ENCODE peak calls at places on chromosomes 5 and 9, in four cellular contexts. One of them, this sample, is unnamed.
A peak's percentile ranks its signal among the peaks of the same experiment; 100 is the strongest.

GRCh38 chr5:65588694-65589093 is 25.6 kb downstream of the PPWD1 start:
- DNase-seq in AG09309: no peak
- DNase-seq in OCI-M1: no peak
- DNase-seq in stimulated activated CD8-positive, alpha-beta memory T cell treated with anti-CD3 and anti-CD28 coated beads, Interleukin-15, amount 100 ng/mL, for 24 hours: no peak
- DNase-seq in this sample: no peak

GRCh38 chr5:78530342-78531096 is 118.1 kb downstream of the LHFPL2 start:
- DNase-seq in OCI-M1: peak; percentile 60
- DNase-seq in AG09309: peak; percentile 91
- DNase-seq in stimulated activated CD8-positive, alpha-beta memory T cell treated with anti-CD3 and anti-CD28 coated beads, Interleukin-15, amount 100 ng/mL, for 24 hours: no peak
- DNase-seq in this sample: peak; percentile 72

GRCh38 chr5:115415143-115415491 is 118.7 kb upstream of the CCDC112 start:
- DNase-seq in OCI-M1: peak; percentile 3
- DNase-seq in AG09309: no peak
- DNase-seq in stimulated activated CD8-positive, alpha-beta memory T cell treated with anti-CD3 and anti-CD28 coated beads, Interleukin-15, amount 100 ng/mL, for 24 hours: no peak
- DNase-seq in this sample: no peak

GRCh38 chr9:136629879-136630661 is 32.6 kb upstream of the EGFL7 start:
- DNase-seq in stimulated activated CD8-positive, alpha-beta memory T cell treated with anti-CD3 and anti-CD28 coated beads, Interleukin-15, amount 100 ng/mL, for 24 hours: peak; percentile 22
- DNase-seq in OCI-M1: peak; percentile 48
- DNase-seq in AG09309: no peak
- DNase-seq in this sample: no peak

GRCh38 chr5:135310328-135310989 is 88.6 kb downstream of the MACROH2A1 start:
- DNase-seq in stimulated activated CD8-positive, alpha-beta memory T cell treated with anti-CD3 and anti-CD28 coated beads, Interleukin-15, amount 100 ng/mL, for 24 hours: no peak
- DNase-seq in AG09309: peak; percentile 54
- DNase-seq in OCI-M1: peak; percentile 71
- DNase-seq in this sample: no peak

GRCh38 chr5:1649554-1649953 is 125.8 kb upstream of the LPCAT1 start:
- DNase-seq in stimulated activated CD8-positive, alpha-beta memory T cell treated with anti-CD3 and anti-CD28 coated beads, Interleukin-15, amount 100 ng/mL, for 24 hours: no peak
- DNase-seq in AG09309: no peak
- DNase-seq in OCI-M1: no peak
- DNase-seq in this sample: no peak

GRCh38 chr5:95392593-95393182 is 1.5 kb downstream of the FAM81B start:
- DNase-seq in AG09309: no peak
- DNase-seq in OCI-M1: peak; percentile 86
- DNase-seq in stimulated activated CD8-positive, alpha-beta memory T cell treated with anti-CD3 and anti-CD28 coated beads, Interleukin-15, amount 100 ng/mL, for 24 hours: no peak
- DNase-seq in this sample: peak; percentile 71

GRCh38 chr5:101425345-101425744 is 522.3 kb upstream of the ST8SIA4 start:
- DNase-seq in OCI-M1: peak; percentile 89
- DNase-seq in AG09309: peak; percentile 20
- DNase-seq in stimulated activated CD8-positive, alpha-beta memory T cell treated with anti-CD3 and anti-CD28 coated beads, Interleukin-15, amount 100 ng/mL, for 24 hours: no peak
- DNase-seq in this sample: no peak

GRCh38 chr5:59188415-59189225 is 605.7 kb downstream of the RAB3C start:
- DNase-seq in AG09309: no peak
- DNase-seq in OCI-M1: peak; percentile 86
- DNase-seq in stimulated activated CD8-positive, alpha-beta memory T cell treated with anti-CD3 and anti-CD28 coated beads, Interleukin-15, amount 100 ng/mL, for 24 hours: peak; percentile 14
- DNase-seq in this sample: peak; percentile 80

GRCh38 chr9:97385626-97386264 is 26.2 kb upstream of the TDRD7 start:
- DNase-seq in AG09309: no peak
- DNase-seq in stimulated activated CD8-positive, alpha-beta memory T cell treated with anti-CD3 and anti-CD28 coated beads, Interleukin-15, amount 100 ng/mL, for 24 hours: no peak
- DNase-seq in OCI-M1: no peak
- DNase-seq in this sample: no peak

GRCh38 chr5:149426931-149427330 is 47.8 kb upstream of the IL17B start:
- DNase-seq in stimulated activated CD8-positive, alpha-beta memory T cell treated with anti-CD3 and anti-CD28 coated beads, Interleukin-15, amount 100 ng/mL, for 24 hours: no peak
- DNase-seq in AG09309: no peak
- DNase-seq in OCI-M1: no peak
- DNase-seq in this sample: no peak

GRCh38 chr5:177300236-177300880 is 3.2 kb downstream of the RAB24 start:
- DNase-seq in stimulated activated CD8-positive, alpha-beta memory T cell treated with anti-CD3 and anti-CD28 coated beads, Interleukin-15, amount 100 ng/mL, for 24 hours: no peak
- DNase-seq in AG09309: no peak
- DNase-seq in OCI-M1: peak; percentile 97
- DNase-seq in this sample: peak; percentile 70

GRCh38 chr9:96241391-96241809 is 60.6 kb downstream of the HSD17B3 start:
- DNase-seq in OCI-M1: no peak
- DNase-seq in stimulated activated CD8-positive, alpha-beta memory T cell treated with anti-CD3 and anti-CD28 coated beads, Interleukin-15, amount 100 ng/mL, for 24 hours: no peak
- DNase-seq in AG09309: no peak
- DNase-seq in this sample: no peak

GRCh38 chr9:114385412-114386181 is 2.2 kb downstream of the AKNA start:
- DNase-seq in stimulated activated CD8-positive, alpha-beta memory T cell treated with anti-CD3 and anti-CD28 coated beads, Interleukin-15, amount 100 ng/mL, for 24 hours: no peak
- DNase-seq in AG09309: peak; percentile 75
- DNase-seq in OCI-M1: peak; percentile 89
- DNase-seq in this sample: no peak

GRCh38 chr5:180360078-180360957 is 7.2 kb upstream of the GFPT2 start:
- DNase-seq in stimulated activated CD8-positive, alpha-beta memory T cell treated with anti-CD3 and anti-CD28 coated beads, Interleukin-15, amount 100 ng/mL, for 24 hours: no peak
- DNase-seq in OCI-M1: no peak
- DNase-seq in AG09309: no peak
- DNase-seq in this sample: no peak

GRCh38 chr9:96523429-96523828 is 73.5 kb downstream of the HABP4 start:
- DNase-seq in OCI-M1: no peak
- DNase-seq in AG09309: no peak
- DNase-seq in stimulated activated CD8-positive, alpha-beta memory T cell treated with anti-CD3 and anti-CD28 coated beads, Interleukin-15, amount 100 ng/mL, for 24 hours: no peak
- DNase-seq in this sample: no peak

GRCh38 chr9:25415723-25416122 is 262.5 kb downstream of the TUSC1 start:
- DNase-seq in OCI-M1: no peak
- DNase-seq in stimulated activated CD8-positive, alpha-beta memory T cell treated with anti-CD3 and anti-CD28 coated beads, Interleukin-15, amount 100 ng/mL, for 24 hours: no peak
- DNase-seq in AG09309: no peak
- DNase-seq in this sample: no peak

GRCh38 chr5:3542158-3542557 is 53.5 kb upstream of the IRX1 start:
- DNase-seq in OCI-M1: peak; percentile 24
- DNase-seq in stimulated activated CD8-positive, alpha-beta memory T cell treated with anti-CD3 and anti-CD28 coated beads, Interleukin-15, amount 100 ng/mL, for 24 hours: no peak
- DNase-seq in AG09309: no peak
- DNase-seq in this sample: no peak

GRCh38 chr9:135290086-135290485 is 189.5 kb upstream of the PPP1R26 start:
- DNase-seq in OCI-M1: no peak
- DNase-seq in stimulated activated CD8-positive, alpha-beta memory T cell treated with anti-CD3 and anti-CD28 coated beads, Interleukin-15, amount 100 ng/mL, for 24 hours: no peak
- DNase-seq in AG09309: no peak
- DNase-seq in this sample: no peak

GRCh38 chr9:131954299-131954698 is 125.4 kb downstream of the MED27 start:
- DNase-seq in OCI-M1: peak; percentile 1
- DNase-seq in AG09309: no peak
- DNase-seq in stimulated activated CD8-positive, alpha-beta memory T cell treated with anti-CD3 and anti-CD28 coated beads, Interleukin-15, amount 100 ng/mL, for 24 hours: no peak
- DNase-seq in this sample: no peak

GRCh38 chr9:131366745-131367401 is 27.0 kb upstream of the PRRC2B start:
- DNase-seq in OCI-M1: peak; percentile 6
- DNase-seq in AG09309: peak; percentile 48
- DNase-seq in stimulated activated CD8-positive, alpha-beta memory T cell treated with anti-CD3 and anti-CD28 coated beads, Interleukin-15, amount 100 ng/mL, for 24 hours: no peak
- DNase-seq in this sample: no peak

GRCh38 chr5:43110606-43111170 is 10.0 kb upstream of the ZNF131 start:
- DNase-seq in AG09309: no peak
- DNase-seq in OCI-M1: no peak
- DNase-seq in stimulated activated CD8-positive, alpha-beta memory T cell treated with anti-CD3 and anti-CD28 coated beads, Interleukin-15, amount 100 ng/mL, for 24 hours: no peak
- DNase-seq in this sample: no peak

GRCh38 chr5:72268753-72269410 is 51.2 kb downstream of the MRPS27 start:
- DNase-seq in AG09309: no peak
- DNase-seq in stimulated activated CD8-positive, alpha-beta memory T cell treated with anti-CD3 and anti-CD28 coated beads, Interleukin-15, amount 100 ng/mL, for 24 hours: peak; percentile 1
- DNase-seq in OCI-M1: peak; percentile 71
- DNase-seq in this sample: peak; percentile 85

GRCh38 chr9:134336174-134336705 is 10.0 kb downstream of the RXRA start:
- DNase-seq in stimulated activated CD8-positive, alpha-beta memory T cell treated with anti-CD3 and anti-CD28 coated beads, Interleukin-15, amount 100 ng/mL, for 24 hours: no peak
- DNase-seq in OCI-M1: no peak
- DNase-seq in AG09309: no peak
- DNase-seq in this sample: no peak

GRCh38 chr9:38406476-38407186 is 14.1 kb downstream of the ALDH1B1 start:
- DNase-seq in OCI-M1: no peak
- DNase-seq in AG09309: no peak
- DNase-seq in stimulated activated CD8-positive, alpha-beta memory T cell treated with anti-CD3 and anti-CD28 coated beads, Interleukin-15, amount 100 ng/mL, for 24 hours: no peak
- DNase-seq in this sample: no peak

GRCh38 chr9:8095531-8096223 is 296.1 kb upstream of the DMAC1 start:
- DNase-seq in stimulated activated CD8-positive, alpha-beta memory T cell treated with anti-CD3 and anti-CD28 coated beads, Interleukin-15, amount 100 ng/mL, for 24 hours: no peak
- DNase-seq in OCI-M1: no peak
- DNase-seq in AG09309: no peak
- DNase-seq in this sample: no peak

GRCh38 chr5:14928661-14929060 is 57.1 kb upstream of the ANKH start:
- DNase-seq in AG09309: no peak
- DNase-seq in OCI-M1: no peak
- DNase-seq in stimulated activated CD8-positive, alpha-beta memory T cell treated with anti-CD3 and anti-CD28 coated beads, Interleukin-15, amount 100 ng/mL, for 24 hours: no peak
- DNase-seq in this sample: no peak

GRCh38 chr9:4769321-4770080 is 23.2 kb upstream of the RCL1 start:
- DNase-seq in AG09309: no peak
- DNase-seq in OCI-M1: peak; percentile 94
- DNase-seq in stimulated activated CD8-positive, alpha-beta memory T cell treated with anti-CD3 and anti-CD28 coated beads, Interleukin-15, amount 100 ng/mL, for 24 hours: no peak
- DNase-seq in this sample: no peak

GRCh38 chr5:81785311-81785710 is 34.4 kb upstream of the SSBP2 start:
- DNase-seq in stimulated activated CD8-positive, alpha-beta memory T cell treated with anti-CD3 and anti-CD28 coated beads, Interleukin-15, amount 100 ng/mL, for 24 hours: no peak
- DNase-seq in OCI-M1: peak; percentile 73
- DNase-seq in AG09309: no peak
- DNase-seq in this sample: no peak

This sample was measured in erythroblast.